ENCODE peak calls at places on chromosomes 7 and 10, in four cellular contexts. T, J, M and O are unnamed samples.

GRCh38 chr7:84999450-84999849 is 187.4 kb downstream of the SEMA3D start:
- DNase-seq in T (no peak), J (no peak), M (no peak), O (no peak)

GRCh38 chr7:101232141-101232821 is 5.3 kb downstream of the CLDN15 start:
- DNase-seq in T (no peak), J (no peak), M (peak), O (no peak)

GRCh38 chr7:30916255-30916654 is 4.6 kb downstream of the AQP1 start:
- DNase-seq in T (no peak), J (no peak), M (no peak), O (no peak)

GRCh38 chr10:31948021-31948420 is 19.4 kb upstream of the ARHGAP12 start:
- DNase-seq in T (no peak), J (no peak), M (no peak), O (no peak)

GRCh38 chr10:96878071-96878470 is 46.0 kb downstream of the LCOR start:
- DNase-seq in T (no peak), J (no peak), M (no peak), O (no peak)

GRCh38 chr7:22663721-22664120 is 63.3 kb upstream of the IL6 start:
- DNase-seq in T (no peak), J (no peak), M (no peak), O (no peak)

GRCh38 chr7:54782829-54783228 is 23.8 kb upstream of the SEC61G start:
- DNase-seq in T (no peak), J (no peak), M (no peak), O (no peak)

GRCh38 chr10:124708246-124708779 is 35.9 kb downstream of the FAM53B start:
- DNase-seq in T (no peak), J (no peak), M (no peak), O (no peak)

GRCh38 chr10:45439365-45439764 is 65.3 kb downstream of the ALOX5 start:
- DNase-seq in T (no peak), J (no peak), M (no peak), O (no peak)

GRCh38 chr10:34299105-34299611 is 515.9 kb downstream of the PARD3 start:
- DNase-seq in T (no peak), J (peak), M (no peak), O (no peak)

GRCh38 chr7:21365866-21366624 is 61.8 kb upstream of the SP4 start:
- DNase-seq in T (no peak), J (peak), M (peak), O (no peak)

GRCh38 chr10:61830072-61830845 is 71.2 kb upstream of the ARID5B start:
- DNase-seq in T (no peak), J (no peak), M (no peak), O (no peak)

GRCh38 chr10:128287099-128287498 is 160.9 kb upstream of the MKI67 start:
- DNase-seq in T (no peak), J (no peak), M (no peak), O (no peak)

GRCh38 chr7:101884671-101885596 is 67.5 kb downstream of the CUX1 start:
- DNase-seq in T (no peak), J (no peak), M (no peak), O (no peak)

GRCh38 chr7:91168766-91169518 is 95.3 kb upstream of the FZD1 start:
- DNase-seq in T (no peak), J (peak), M (no peak), O (no peak)

GRCh38 chr7:73900286-73900685 is 39.3 kb downstream of the TMEM270 start:
- DNase-seq in T (no peak), J (no peak), M (no peak), O (no peak)

GRCh38 chr7:79282882-79283602 is 170.4 kb downstream of the MAGI2 start:
- DNase-seq in T (no peak), J (peak), M (peak), O (no peak)

GRCh38 chr10:30784521-30784895 is 155.0 kb upstream of the LYZL2 start:
- DNase-seq in T (no peak), J (peak), M (no peak), O (no peak)

GRCh38 chr7:30252885-30253795 is 31.3 kb upstream of the ZNRF2 start:
- DNase-seq in T (no peak), J (peak), M (no peak), O (no peak)

GRCh38 chr7:5532520-5533335 is 109.1 kb upstream of the TNRC18 start:
- DNase-seq in T (no peak), J (no peak), M (no peak), O (no peak)

GRCh38 chr10:91713471-91714072 is 80.7 kb upstream of the PPP1R3C start:
- DNase-seq in T (no peak), J (no peak), M (no peak), O (no peak)

GRCh38 chr7:143385891-143386781 is 5.0 kb downstream of the ZYX start:
- DNase-seq in T (peak), J (peak), M (no peak), O (no peak)

GRCh38 chr10:132647424-132647823 is 109.8 kb downstream of the INPP5A start:
- DNase-seq in T (no peak), J (no peak), M (no peak), O (no peak)

GRCh38 chr10:92290076-92290836 is 622 bp downstream of the CPEB3 start:
- DNase-seq in T (peak), J (peak), M (peak), O (peak)

GRCh38 chr7:28958235-28958945 is at the start of gene TRIL:
- DNase-seq in T (no peak), J (peak), M (no peak), O (peak)

GRCh38 chr7:44853391-44853790 is 5.5 kb upstream of the H2AZ2 start:
- DNase-seq in T (no peak), J (no peak), M (no peak), O (no peak)

GRCh38 chr7:119935418-119936025 is 337.5 kb upstream of the KCND2 start:
- DNase-seq in T (no peak), J (peak), M (peak), O (no peak)

GRCh38 chr7:151615784-151616183 is 96.1 kb upstream of the RHEB start:
- DNase-seq in T (no peak), J (no peak), M (no peak), O (no peak)

DNA sequence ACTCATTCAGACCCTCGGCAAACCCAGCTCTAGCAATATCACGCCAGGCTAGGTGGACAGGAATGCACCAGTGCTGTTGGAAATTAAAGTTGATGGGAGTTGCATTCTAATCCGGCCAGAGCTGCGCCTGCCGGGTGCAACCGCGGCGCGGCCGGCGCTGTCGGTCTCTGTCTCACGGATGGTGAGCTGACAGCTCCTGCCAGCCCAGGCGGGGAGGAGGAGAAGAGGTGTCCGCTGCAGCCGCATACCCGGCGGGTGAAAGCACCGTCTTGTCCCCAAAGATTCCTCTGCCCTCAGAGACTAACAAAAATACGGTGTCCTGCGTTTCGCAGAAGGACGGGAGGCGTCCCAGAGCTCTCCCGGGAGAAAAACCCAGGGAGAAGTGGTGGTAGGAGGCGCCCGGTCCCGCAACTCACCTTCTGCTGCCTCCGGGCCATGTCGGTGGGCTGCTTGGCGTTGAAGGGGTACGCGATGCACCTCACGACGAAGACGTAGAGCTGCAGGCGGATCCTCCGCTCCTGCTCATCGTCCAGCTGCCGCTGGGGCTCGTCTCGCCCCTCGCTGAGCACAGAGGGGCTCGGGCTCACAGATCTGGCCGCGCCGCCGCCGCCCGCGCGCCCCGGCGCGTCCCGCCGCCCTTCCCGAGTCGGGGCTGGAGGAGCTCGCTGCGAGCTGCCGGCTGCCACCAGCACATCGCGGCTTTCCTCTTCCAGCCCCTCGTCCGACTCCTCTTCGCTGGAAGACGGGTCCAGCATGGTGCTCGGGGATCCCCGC is 490 bp downstream of the CADPS2 start:
- DNase-seq in T (no peak), J (peak), M (peak), O (no peak)
- H3K27ac ChIP-seq in T (no peak), J (peak), M (peak), O (peak)

DNA sequence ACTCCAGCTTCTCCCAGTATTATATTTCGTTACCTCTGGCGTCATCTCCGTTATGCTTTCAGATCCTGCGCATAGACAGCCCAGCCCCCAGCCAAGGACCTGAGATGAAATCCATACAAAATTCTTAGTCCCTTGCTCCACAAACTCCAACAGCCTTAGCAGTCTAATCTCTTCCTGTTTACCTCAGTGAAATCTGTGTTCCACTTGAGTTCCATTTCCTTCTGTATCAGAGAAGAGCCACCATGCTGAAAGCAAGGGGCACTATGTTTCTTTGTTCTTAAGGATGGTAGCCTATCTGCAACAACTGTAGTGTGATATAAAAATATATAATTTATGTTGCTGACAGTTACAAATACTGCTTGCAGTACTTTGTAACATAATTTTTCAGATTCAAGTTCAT is 59.8 kb downstream of the PTEN start:
- DNase-seq in T (no peak), J (no peak), M (no peak), O (no peak)
- H3K27ac ChIP-seq in T (no peak), J (no peak), M (no peak), O (no peak)

GRCh38 chr10:60044221-60044620 is 137.9 kb upstream of the CCDC6 start:
- DNase-seq in T (no peak), J (peak), M (no peak), O (no peak)
- H3K27ac ChIP-seq in T (no peak), J (no peak), M (no peak), O (no peak)

GRCh38 chr7:34362621-34363020 is 295.4 kb upstream of the NPSR1 start:
- DNase-seq in T (no peak), J (no peak), M (no peak), O (no peak)
- H3K27ac ChIP-seq in T (no peak), J (no peak), M (no peak), O (no peak)

GRCh38 chr10:46549171-46550075 is 7.0 kb downstream of the GPRIN2 start:
- DNase-seq in T (no peak), J (no peak), M (no peak), O (no peak)

GRCh38 chr10:46546591-46547330 is 9.7 kb downstream of the GPRIN2 start:
- DNase-seq in T (no peak), J (no peak), M (peak), O (no peak)

GRCh38 chr10:46547331-46547880 is 9.1 kb downstream of the GPRIN2 start:
- DNase-seq in T (no peak), J (no peak), M (no peak), O (no peak)

GRCh38 chr10:46548781-46549090 is 7.7 kb downstream of the GPRIN2 start:
- DNase-seq in T (no peak), J (no peak), M (no peak), O (no peak)

GRCh38 chr10:46547881-46548780 is 8.3 kb downstream of the GPRIN2 start:
- DNase-seq in T (no peak), J (peak), M (no peak), O (peak)
- H3K27ac ChIP-seq in T (no peak), J (no peak), M (no peak), O (no peak)

DNA sequence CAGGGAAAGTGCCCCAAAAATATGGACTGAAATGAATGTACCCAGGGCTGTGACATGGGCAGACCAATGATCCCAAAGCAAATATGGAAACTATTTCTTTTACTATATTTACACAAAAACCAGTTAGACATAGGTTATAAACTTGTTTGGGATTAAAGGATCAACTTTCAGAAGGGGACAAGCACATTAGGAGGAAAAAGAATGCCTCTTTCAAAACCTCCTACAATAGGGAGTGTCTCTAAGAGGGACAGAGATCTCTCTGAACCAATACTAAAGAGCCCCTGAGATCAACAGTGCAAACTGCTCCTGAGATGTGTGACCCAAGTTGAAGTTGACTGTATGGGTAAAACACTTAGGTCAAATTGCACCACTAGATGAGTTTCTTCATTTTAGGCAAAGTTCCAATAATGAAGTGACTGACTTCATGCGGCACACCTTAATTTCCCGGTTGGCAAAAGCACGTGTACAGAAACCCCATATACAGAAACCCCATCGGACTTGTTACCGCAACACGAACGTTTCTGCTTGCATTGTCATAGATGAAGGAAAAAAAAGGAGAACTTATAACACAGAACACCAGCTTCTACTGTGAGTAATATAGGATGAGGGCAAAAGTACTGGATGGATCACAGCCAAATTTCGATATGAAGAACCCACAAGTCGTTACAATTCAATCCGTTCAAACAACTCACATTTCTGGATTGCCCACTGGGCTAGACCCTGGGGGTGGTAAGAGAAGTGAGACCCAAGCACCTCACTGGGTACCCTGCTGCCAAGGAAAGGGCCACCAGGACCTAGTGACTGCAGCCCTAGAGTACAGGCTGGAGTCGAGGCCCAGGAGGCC is 4.3 kb downstream of the SVIL start:
- DNase-seq in T (no peak), J (no peak), M (peak), O (no peak)
- H3K27ac ChIP-seq in T (no peak), J (no peak), M (peak), O (no peak)